ENCODE peak calls at places on chromosomes 1 and 21, in six cellular contexts. S, Y, B, V, J and Z are unnamed samples.

GRCh38 chr21:45554477-45555175 is 12.4 kb upstream of the SLC19A1 start:
- DNase-seq in S (peak), Y (peak), B (peak), V (peak), J (no peak), Z (peak)

GRCh38 chr1:46768445-46768844 is 30.4 kb upstream of the CYP4B1 start:
- DNase-seq in S (no peak), Y (no peak), B (no peak), V (peak), J (no peak), Z (no peak)

GRCh38 chr1:214515544-214516433 is 35.6 kb downstream of the PTPN14 start:
- DNase-seq in S (no peak), Y (no peak), B (no peak), V (no peak), J (no peak), Z (no peak)

GRCh38 chr1:186708578-186709203 is 28.5 kb upstream of the PTGS2 start:
- DNase-seq in S (no peak), Y (no peak), B (no peak), V (no peak), J (no peak), Z (no peak)

GRCh38 chr1:246355421-246356230 is 151.5 kb downstream of the SMYD3 start:
- DNase-seq in S (no peak), Y (no peak), B (no peak), V (no peak), J (no peak), Z (no peak)

GRCh38 chr1:160767417-160768294 is 28.3 kb upstream of the LY9 start:
- DNase-seq in S (no peak), Y (peak), B (no peak), V (no peak), J (no peak), Z (no peak)

GRCh38 chr1:114235281-114235680 is 81.6 kb upstream of the SYT6 start:
- DNase-seq in S (no peak), Y (no peak), B (no peak), V (no peak), J (no peak), Z (no peak)

GRCh38 chr1:62294211-62294610 is 25.0 kb downstream of the KANK4 start:
- DNase-seq in S (no peak), Y (no peak), B (peak), V (peak), J (peak), Z (no peak)

GRCh38 chr1:62437273-62437945 is 560 bp downstream of the USP1 start:
- DNase-seq in S (peak), Y (no peak), B (no peak), V (peak), J (no peak), Z (no peak)

GRCh38 chr1:34578306-34578705 is 176.5 kb upstream of the GJB5 start:
- DNase-seq in S (no peak), Y (no peak), B (no peak), V (no peak), J (no peak), Z (no peak)

GRCh38 chr1:43074709-43075108 is 97.4 kb downstream of the EBNA1BP2 start:
- DNase-seq in S (no peak), Y (no peak), B (no peak), V (no peak), J (no peak), Z (no peak)

GRCh38 chr1:155942578-155943141 is 1.2 kb downstream of the RXFP4 start:
- DNase-seq in S (no peak), Y (no peak), B (no peak), V (no peak), J (no peak), Z (no peak)

GRCh38 chr1:45622891-45623394 is 911 bp downstream of the CCDC17 start:
- DNase-seq in S (no peak), Y (no peak), B (no peak), V (peak), J (no peak), Z (no peak)

GRCh38 chr1:232820431-232820830 is 15.2 kb downstream of the MAP10 start:
- DNase-seq in S (no peak), Y (no peak), B (no peak), V (no peak), J (no peak), Z (no peak)

GRCh38 chr1:209937996-209938959 is at the start of gene SYT14:
- DNase-seq in S (no peak), Y (no peak), B (no peak), V (peak), J (peak), Z (no peak)

DNA sequence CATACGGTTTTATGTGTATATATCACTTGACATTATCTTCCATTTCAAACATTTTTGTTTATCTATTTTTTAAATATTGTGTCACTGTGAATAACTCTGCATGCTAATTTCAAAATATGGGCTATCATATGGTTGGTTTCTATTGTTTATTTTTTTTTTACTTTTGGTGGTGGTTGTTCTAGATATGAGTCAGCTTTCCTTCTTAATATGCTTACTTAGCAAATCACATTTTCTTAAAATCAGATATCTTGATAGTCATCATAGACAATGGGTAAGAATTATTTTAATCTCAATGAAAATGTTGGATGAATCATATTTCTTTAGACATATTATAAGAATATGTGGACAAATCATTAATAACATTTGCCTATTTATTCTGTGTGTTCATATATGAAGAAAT is 881.5 kb downstream of the BRINP3 start:
- DNase-seq in S (no peak), Y (no peak), B (no peak), V (no peak), J (no peak), Z (no peak)
- TF ChIP-seq TAF1 in S (no peak), Y (no peak), B (no peak), V (no peak), J (no peak), Z (no peak)

DNA sequence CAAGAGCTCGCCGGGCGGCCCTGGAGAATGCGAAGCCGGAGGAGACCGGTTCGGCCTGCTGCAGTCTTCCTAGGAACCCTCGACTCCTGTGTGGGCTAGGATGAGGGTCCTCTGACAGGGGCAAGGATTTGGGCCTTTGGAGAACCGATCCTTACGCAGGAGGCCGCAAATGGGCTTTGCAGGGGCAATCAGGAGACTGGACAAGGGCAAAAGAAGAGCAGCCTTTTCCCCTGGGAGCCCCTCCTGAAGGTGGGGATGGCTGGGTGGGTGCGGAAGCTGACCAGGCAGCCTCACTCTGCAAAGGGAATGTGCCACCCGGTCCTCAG is 111.6 kb downstream of the NAV1 start:
- DNase-seq in S (no peak), Y (no peak), B (no peak), V (no peak), J (no peak), Z (no peak)
- TF ChIP-seq POLR2A in S (no peak), Y (no peak), B (no peak), V (no peak), J (no peak), Z (no peak)

GRCh38 chr21:44548922-44549321 is 2.4 kb downstream of the KRTAP10-2 start:
- DNase-seq in S (no peak), Y (no peak), B (no peak), V (no peak), J (peak), Z (no peak)
- TF ChIP-seq TAF1 in S (no peak), Y (no peak), B (no peak), V (no peak), J (no peak), Z (no peak)

DNA sequence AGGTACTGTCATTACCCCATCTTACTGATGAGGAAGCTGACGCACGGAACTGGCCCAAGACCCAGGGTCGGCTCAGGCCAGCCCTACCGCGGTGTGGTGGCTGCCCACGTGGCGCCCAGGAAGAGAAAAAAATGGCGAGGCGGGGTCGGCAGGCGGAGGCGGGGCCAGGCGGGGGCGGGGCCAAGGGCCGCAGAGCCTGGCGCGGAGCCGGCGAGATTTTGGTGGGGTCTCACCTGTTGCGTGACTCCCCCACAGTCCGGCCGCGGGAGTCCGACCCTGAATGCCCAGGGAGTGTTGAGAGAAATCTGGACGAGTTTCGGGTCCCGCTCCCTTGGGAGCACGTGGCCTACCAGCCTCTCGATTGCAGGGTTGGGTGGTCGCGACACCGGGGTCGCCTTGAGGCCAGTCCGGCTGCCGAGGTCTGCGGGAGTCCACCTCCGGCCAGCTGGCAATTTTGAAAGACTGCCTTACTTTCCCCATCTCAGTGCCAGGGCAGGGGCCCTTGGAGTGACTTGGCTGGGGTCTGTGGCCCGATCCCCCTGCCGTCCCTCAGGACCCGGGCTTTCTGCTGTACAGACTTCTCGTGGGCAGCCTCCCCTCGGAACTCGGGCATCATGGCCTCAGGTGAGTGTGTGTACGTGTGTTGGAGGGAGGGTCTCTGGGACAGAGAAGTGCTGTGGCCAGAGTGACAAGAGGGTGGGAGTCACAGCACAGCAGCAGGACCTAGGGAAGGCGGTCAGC is at the start of gene AMPD2:
- DNase-seq in S (peak), Y (peak), B (peak), V (peak), J (no peak), Z (peak)
- TF ChIP-seq POLR2A in S (peak), Y (peak), B (peak), V (peak), J (peak), Z (peak)

GRCh38 chr1:96596226-96596625 is 125.4 kb upstream of the PTBP2 start:
- DNase-seq in S (no peak), Y (no peak), B (peak), V (peak), J (peak), Z (peak)
- TF ChIP-seq TAF1 in S (no peak), Y (no peak), B (no peak), V (no peak), J (no peak), Z (no peak)

GRCh38 chr1:61268546-61269243 is 186.3 kb downstream of the NFIA start:
- DNase-seq in S (no peak), Y (no peak), B (no peak), V (no peak), J (no peak), Z (no peak)

GRCh38 chr1:61270107-61270506 is 187.7 kb downstream of the NFIA start:
- DNase-seq in S (no peak), Y (no peak), B (no peak), V (no peak), J (no peak), Z (no peak)

GRCh38 chr1:61269648-61270047 is 187.3 kb downstream of the NFIA start:
- DNase-seq in S (no peak), Y (no peak), B (no peak), V (no peak), J (no peak), Z (no peak)

GRCh38 chr1:61271412-61271789 is 189.0 kb downstream of the NFIA start:
- DNase-seq in S (no peak), Y (no peak), B (no peak), V (peak), J (no peak), Z (no peak)

DNA sequence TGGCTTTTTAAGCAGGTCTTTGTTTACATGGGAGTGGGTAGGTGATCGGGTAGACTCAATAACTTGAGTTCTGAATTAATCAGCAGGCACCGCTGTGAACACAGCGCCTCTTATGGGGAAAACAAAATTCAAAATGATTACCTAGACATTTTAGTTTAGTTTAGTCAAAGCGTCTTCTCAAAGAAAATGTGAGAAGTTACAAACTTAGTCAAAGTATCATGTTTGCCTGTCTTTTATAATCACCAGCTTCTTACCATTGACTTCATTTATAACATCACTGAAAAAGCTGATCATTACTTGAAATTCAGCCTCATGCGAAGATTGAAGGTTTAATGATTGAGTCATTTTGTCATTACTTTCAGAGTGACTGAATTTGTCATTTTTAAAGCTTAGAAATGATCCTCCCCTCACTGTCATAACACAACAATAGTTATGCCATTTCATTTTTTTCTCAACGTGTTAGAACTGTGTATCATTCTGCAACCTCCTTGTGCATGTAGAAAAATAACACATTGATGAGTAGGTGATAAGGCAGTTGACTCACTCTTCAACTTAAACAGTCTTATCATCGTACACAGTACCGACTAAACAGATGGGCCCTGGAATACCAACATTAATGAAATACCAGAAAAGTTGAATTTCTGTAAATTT is 188.5 kb downstream of the NFIA start:
- DNase-seq in S (no peak), Y (no peak), B (peak), V (peak), J (no peak), Z (no peak)
- TF ChIP-seq POLR2A in S (no peak), Y (no peak), B (no peak), V (no peak), J (no peak), Z (no peak)